ENCODE peak calls at places on chromosomes 2 and 18, in eight cellular contexts. One of them, this sample, is unnamed.

GRCh38 chr2:122206101-122206500 is 450.6 kb downstream of the TSN start:
- DNase-seq in astrocyte of the spinal cord: no peak
- DNase-seq in AG09309: no peak
- DNase-seq in fibroblast of the aortic adventitia: no peak
- DNase-seq in AG10803: peak
- DNase-seq in RWPE2: no peak
- DNase-seq in mammary epithelial cell: no peak
- DNase-seq in PC-9: peak
- DNase-seq in this sample: no peak

GRCh38 chr2:180644709-180645108 is 335.7 kb upstream of the UBE2E3 start:
- DNase-seq in AG09309: peak
- DNase-seq in RWPE2: no peak
- DNase-seq in PC-9: peak
- DNase-seq in AG10803: peak
- DNase-seq in mammary epithelial cell: peak
- DNase-seq in fibroblast of the aortic adventitia: peak
- DNase-seq in astrocyte of the spinal cord: peak
- DNase-seq in this sample: no peak

GRCh38 chr2:223914349-223914748 is 30.8 kb downstream of the WDFY1 start:
- DNase-seq in AG09309: no peak
- DNase-seq in astrocyte of the spinal cord: no peak
- DNase-seq in fibroblast of the aortic adventitia: no peak
- DNase-seq in mammary epithelial cell: no peak
- DNase-seq in PC-9: no peak
- DNase-seq in RWPE2: no peak
- DNase-seq in AG10803: no peak
- DNase-seq in this sample: no peak

GRCh38 chr18:13451208-13451530 is 232.6 kb downstream of the LDLRAD4 start:
- DNase-seq in AG10803: no peak
- DNase-seq in astrocyte of the spinal cord: no peak
- DNase-seq in mammary epithelial cell: no peak
- DNase-seq in RWPE2: no peak
- DNase-seq in AG09309: no peak
- DNase-seq in fibroblast of the aortic adventitia: no peak
- DNase-seq in PC-9: no peak
- DNase-seq in this sample: no peak

GRCh38 chr18:69935319-69936190 is 12.1 kb downstream of the CD226 start:
- DNase-seq in astrocyte of the spinal cord: peak
- DNase-seq in AG10803: peak
- DNase-seq in AG09309: no peak
- DNase-seq in PC-9: no peak
- DNase-seq in RWPE2: no peak
- DNase-seq in mammary epithelial cell: peak
- DNase-seq in fibroblast of the aortic adventitia: no peak
- DNase-seq in this sample: no peak

GRCh38 chr2:19706332-19706731 is 195.5 kb downstream of the TTC32 start:
- DNase-seq in RWPE2: no peak
- DNase-seq in fibroblast of the aortic adventitia: no peak
- DNase-seq in mammary epithelial cell: peak
- DNase-seq in AG10803: no peak
- DNase-seq in astrocyte of the spinal cord: no peak
- DNase-seq in PC-9: no peak
- DNase-seq in AG09309: no peak
- DNase-seq in this sample: no peak

GRCh38 chr2:127166221-127166860 is 53.8 kb downstream of the CYP27C1 start:
- DNase-seq in astrocyte of the spinal cord: no peak
- DNase-seq in fibroblast of the aortic adventitia: no peak
- DNase-seq in AG10803: no peak
- DNase-seq in mammary epithelial cell: no peak
- DNase-seq in RWPE2: no peak
- DNase-seq in AG09309: no peak
- DNase-seq in PC-9: no peak
- DNase-seq in this sample: no peak

GRCh38 chr18:9684901-9685738 is 23.0 kb upstream of the RAB31 start:
- DNase-seq in RWPE2: no peak
- DNase-seq in astrocyte of the spinal cord: peak
- DNase-seq in fibroblast of the aortic adventitia: peak
- DNase-seq in AG10803: peak
- DNase-seq in PC-9: no peak
- DNase-seq in mammary epithelial cell: peak
- DNase-seq in AG09309: no peak
- DNase-seq in this sample: no peak

GRCh38 chr18:14025306-14025940 is 106.8 kb downstream of the ZNF519 start:
- DNase-seq in PC-9: no peak
- DNase-seq in RWPE2: no peak
- DNase-seq in AG10803: no peak
- DNase-seq in fibroblast of the aortic adventitia: no peak
- DNase-seq in astrocyte of the spinal cord: no peak
- DNase-seq in mammary epithelial cell: no peak
- DNase-seq in AG09309: no peak
- DNase-seq in this sample: no peak

GRCh38 chr18:9095297-9096012 is 7.0 kb upstream of the NDUFV2 start:
- DNase-seq in AG09309: no peak
- DNase-seq in astrocyte of the spinal cord: no peak
- DNase-seq in mammary epithelial cell: no peak
- DNase-seq in RWPE2: no peak
- DNase-seq in PC-9: no peak
- DNase-seq in AG10803: no peak
- DNase-seq in fibroblast of the aortic adventitia: peak
- DNase-seq in this sample: no peak

GRCh38 chr18:54679318-54680149 is 88.5 kb downstream of the DYNAP start:
- DNase-seq in PC-9: peak
- DNase-seq in RWPE2: no peak
- DNase-seq in mammary epithelial cell: peak
- DNase-seq in AG09309: peak
- DNase-seq in astrocyte of the spinal cord: peak
- DNase-seq in fibroblast of the aortic adventitia: peak
- DNase-seq in AG10803: peak
- DNase-seq in this sample: no peak

GRCh38 chr18:44594779-44595467 is 85.8 kb upstream of the SETBP1 start:
- DNase-seq in AG10803: peak
- DNase-seq in mammary epithelial cell: peak
- DNase-seq in fibroblast of the aortic adventitia: peak
- DNase-seq in AG09309: no peak
- DNase-seq in PC-9: peak
- DNase-seq in astrocyte of the spinal cord: peak
- DNase-seq in RWPE2: no peak
- DNase-seq in this sample: no peak

GRCh38 chr2:120205901-120206581 is 17.2 kb downstream of the TMEM185B start:
- DNase-seq in AG09309: no peak
- DNase-seq in AG10803: no peak
- DNase-seq in fibroblast of the aortic adventitia: no peak
- DNase-seq in RWPE2: no peak
- DNase-seq in PC-9: no peak
- DNase-seq in astrocyte of the spinal cord: no peak
- DNase-seq in mammary epithelial cell: no peak
- DNase-seq in this sample: no peak

GRCh38 chr2:72147303-72147970 is at the start of gene CYP26B1:
- DNase-seq in astrocyte of the spinal cord: no peak
- DNase-seq in AG10803: no peak
- DNase-seq in AG09309: no peak
- DNase-seq in RWPE2: peak
- DNase-seq in PC-9: no peak
- DNase-seq in mammary epithelial cell: no peak
- DNase-seq in fibroblast of the aortic adventitia: no peak
- DNase-seq in this sample: no peak

GRCh38 chr2:131646669-131647297 is 119.1 kb downstream of the CCDC74A start:
- DNase-seq in AG09309: no peak
- DNase-seq in RWPE2: no peak
- DNase-seq in PC-9: no peak
- DNase-seq in mammary epithelial cell: no peak
- DNase-seq in astrocyte of the spinal cord: no peak
- DNase-seq in fibroblast of the aortic adventitia: no peak
- DNase-seq in AG10803: no peak
- DNase-seq in this sample: peak

GRCh38 chr18:3526421-3527354 is 76.7 kb downstream of the TGIF1 start:
- DNase-seq in RWPE2: no peak
- DNase-seq in AG10803: peak
- DNase-seq in AG09309: peak
- DNase-seq in fibroblast of the aortic adventitia: no peak
- DNase-seq in mammary epithelial cell: peak
- DNase-seq in astrocyte of the spinal cord: peak
- DNase-seq in PC-9: no peak
- DNase-seq in this sample: no peak

GRCh38 chr2:137888845-137889244 is 75.4 kb upstream of the HNMT start:
- DNase-seq in mammary epithelial cell: peak
- DNase-seq in AG10803: no peak
- DNase-seq in fibroblast of the aortic adventitia: peak
- DNase-seq in PC-9: peak
- DNase-seq in astrocyte of the spinal cord: peak
- DNase-seq in RWPE2: no peak
- DNase-seq in AG09309: no peak
- DNase-seq in this sample: no peak

GRCh38 chr2:137881711-137882110 is 82.6 kb upstream of the HNMT start:
- DNase-seq in fibroblast of the aortic adventitia: no peak
- DNase-seq in PC-9: no peak
- DNase-seq in AG09309: no peak
- DNase-seq in mammary epithelial cell: no peak
- DNase-seq in AG10803: no peak
- DNase-seq in RWPE2: no peak
- DNase-seq in astrocyte of the spinal cord: no peak
- DNase-seq in this sample: no peak

DNA sequence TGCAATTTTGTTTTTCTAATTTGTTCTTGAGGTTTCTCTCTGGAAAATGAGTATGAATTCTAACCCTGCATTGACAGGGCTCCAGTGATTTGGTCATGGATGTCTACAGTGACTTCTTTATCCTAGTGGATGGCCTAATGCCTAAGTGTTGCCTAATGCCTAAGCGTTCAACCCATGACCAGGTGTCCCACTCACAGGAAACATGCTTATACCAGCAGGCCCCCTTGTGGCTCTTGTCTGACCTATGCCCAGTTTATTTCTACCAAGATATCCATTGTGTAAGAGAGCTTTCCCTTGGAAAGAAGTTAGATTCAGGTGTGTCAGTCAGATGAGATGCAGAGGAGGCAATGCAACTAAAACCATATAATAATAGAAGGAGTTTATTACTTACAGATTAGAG is 77.8 kb upstream of the HNMT start:
- DNase-seq in PC-9: no peak
- DNase-seq in AG09309: no peak
- DNase-seq in fibroblast of the aortic adventitia: no peak
- DNase-seq in AG10803: no peak
- DNase-seq in astrocyte of the spinal cord: no peak
- DNase-seq in RWPE2: no peak
- DNase-seq in mammary epithelial cell: peak
- DNase-seq in this sample: no peak
- TF ChIP-seq CTCF in PC-9: peak
- TF ChIP-seq CTCF in AG09309: no peak
- TF ChIP-seq CTCF in fibroblast of the aortic adventitia: no peak
- TF ChIP-seq CTCF in AG10803: no peak
- TF ChIP-seq CTCF in astrocyte of the spinal cord: no peak
- TF ChIP-seq CTCF in RWPE2: no peak
- TF ChIP-seq CTCF in mammary epithelial cell: peak
- TF ChIP-seq CTCF in this sample: no peak

GRCh38 chr2:54084600-54084999 is 30.8 kb upstream of the ACYP2 start:
- DNase-seq in AG09309: no peak
- DNase-seq in PC-9: no peak
- DNase-seq in RWPE2: no peak
- DNase-seq in AG10803: peak
- DNase-seq in fibroblast of the aortic adventitia: no peak
- DNase-seq in mammary epithelial cell: peak
- DNase-seq in astrocyte of the spinal cord: peak
- DNase-seq in this sample: no peak
- TF ChIP-seq CTCF in AG09309: peak
- TF ChIP-seq CTCF in PC-9: peak
- TF ChIP-seq CTCF in RWPE2: peak
- TF ChIP-seq CTCF in AG10803: peak
- TF ChIP-seq CTCF in fibroblast of the aortic adventitia: peak
- TF ChIP-seq CTCF in mammary epithelial cell: peak
- TF ChIP-seq CTCF in astrocyte of the spinal cord: peak
- TF ChIP-seq CTCF in this sample: peak

GRCh38 chr2:200767111-200767885 is 44.4 kb upstream of the BZW1 start:
- DNase-seq in RWPE2: no peak
- DNase-seq in PC-9: no peak
- DNase-seq in astrocyte of the spinal cord: no peak
- DNase-seq in mammary epithelial cell: peak
- DNase-seq in AG10803: no peak
- DNase-seq in AG09309: no peak
- DNase-seq in fibroblast of the aortic adventitia: no peak
- DNase-seq in this sample: no peak
- TF ChIP-seq CTCF in RWPE2: no peak
- TF ChIP-seq CTCF in PC-9: no peak
- TF ChIP-seq CTCF in astrocyte of the spinal cord: no peak
- TF ChIP-seq CTCF in mammary epithelial cell: no peak
- TF ChIP-seq CTCF in AG10803: no peak
- TF ChIP-seq CTCF in AG09309: no peak
- TF ChIP-seq CTCF in fibroblast of the aortic adventitia: no peak
- TF ChIP-seq CTCF in this sample: no peak

DNA sequence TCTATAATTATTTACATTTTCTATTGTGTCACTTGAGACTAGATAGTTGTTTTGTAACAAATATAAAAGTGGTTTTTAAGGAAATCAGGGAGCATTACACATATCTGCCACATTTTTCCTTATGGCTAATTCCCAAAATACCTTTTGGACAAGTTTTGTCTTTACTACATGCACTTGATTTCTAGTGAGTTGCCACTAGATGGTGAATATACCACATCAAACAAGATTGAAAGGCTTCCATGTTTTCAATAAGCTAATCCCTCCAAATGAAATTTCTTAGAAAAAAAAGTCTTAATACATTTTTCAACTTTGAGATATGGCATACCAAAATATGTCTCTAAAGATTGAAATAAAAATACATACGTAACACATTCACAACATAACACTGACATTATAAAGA is 9.1 kb upstream of the HIBCH start:
- DNase-seq in mammary epithelial cell: no peak
- DNase-seq in AG09309: no peak
- DNase-seq in astrocyte of the spinal cord: peak
- DNase-seq in PC-9: no peak
- DNase-seq in RWPE2: no peak
- DNase-seq in fibroblast of the aortic adventitia: peak
- DNase-seq in AG10803: peak
- DNase-seq in this sample: no peak
- TF ChIP-seq CTCF in mammary epithelial cell: peak
- TF ChIP-seq CTCF in AG09309: peak
- TF ChIP-seq CTCF in astrocyte of the spinal cord: peak
- TF ChIP-seq CTCF in PC-9: no peak
- TF ChIP-seq CTCF in RWPE2: peak
- TF ChIP-seq CTCF in fibroblast of the aortic adventitia: peak
- TF ChIP-seq CTCF in AG10803: peak
- TF ChIP-seq CTCF in this sample: peak

This sample was measured in chondrocyte.